ENCODE peak calls at places on chromosome 14, in ten cellular contexts. One of them, this sample, is unnamed.

GRCh38 chr14:101603096-101603495 is 41.8 kb downstream of the DIO3 start:
- DNase-seq in WERI-Rb-1: no peak
- DNase-seq in stimulated activated CD8-positive, alpha-beta memory T cell treated with anti-CD3 and anti-CD28 coated beads, Interleukin-15, amount 100 ng/mL, for 24 hours: no peak
- DNase-seq in endothelial cell: no peak
- DNase-seq in M059J: no peak
- DNase-seq in GM12878: no peak
- DNase-seq in dorsolateral prefrontal cortex: peak
- DNase-seq in fibroblast of the conjunctiva: no peak
- DNase-seq in kidney tubule cell: no peak
- DNase-seq in AG09319: no peak
- DNase-seq in this sample: no peak

GRCh38 chr14:80536456-80536855 is 325.2 kb upstream of the DIO2 start:
- DNase-seq in WERI-Rb-1: no peak
- DNase-seq in stimulated activated CD8-positive, alpha-beta memory T cell treated with anti-CD3 and anti-CD28 coated beads, Interleukin-15, amount 100 ng/mL, for 24 hours: no peak
- DNase-seq in endothelial cell: no peak
- DNase-seq in M059J: no peak
- DNase-seq in GM12878: no peak
- DNase-seq in dorsolateral prefrontal cortex: no peak
- DNase-seq in fibroblast of the conjunctiva: no peak
- DNase-seq in kidney tubule cell: no peak
- DNase-seq in AG09319: no peak
- DNase-seq in this sample: no peak

GRCh38 chr14:57382283-57382682 is 8.1 kb upstream of the NAA30 start:
- DNase-seq in WERI-Rb-1: no peak
- DNase-seq in stimulated activated CD8-positive, alpha-beta memory T cell treated with anti-CD3 and anti-CD28 coated beads, Interleukin-15, amount 100 ng/mL, for 24 hours: no peak
- DNase-seq in endothelial cell: no peak
- DNase-seq in M059J: peak
- DNase-seq in GM12878: no peak
- DNase-seq in dorsolateral prefrontal cortex: no peak
- DNase-seq in fibroblast of the conjunctiva: peak
- DNase-seq in kidney tubule cell: peak
- DNase-seq in AG09319: no peak
- DNase-seq in this sample: no peak

GRCh38 chr14:93346926-93347721 is at the start of gene COX8C:
- DNase-seq in WERI-Rb-1: no peak
- DNase-seq in stimulated activated CD8-positive, alpha-beta memory T cell treated with anti-CD3 and anti-CD28 coated beads, Interleukin-15, amount 100 ng/mL, for 24 hours: no peak
- DNase-seq in endothelial cell: no peak
- DNase-seq in M059J: no peak
- DNase-seq in GM12878: no peak
- DNase-seq in dorsolateral prefrontal cortex: no peak
- DNase-seq in fibroblast of the conjunctiva: no peak
- DNase-seq in kidney tubule cell: no peak
- DNase-seq in AG09319: no peak
- DNase-seq in this sample: no peak

GRCh38 chr14:30410986-30411385 is 148.0 kb upstream of the G2E3 start:
- DNase-seq in WERI-Rb-1: no peak
- DNase-seq in stimulated activated CD8-positive, alpha-beta memory T cell treated with anti-CD3 and anti-CD28 coated beads, Interleukin-15, amount 100 ng/mL, for 24 hours: no peak
- DNase-seq in endothelial cell: no peak
- DNase-seq in M059J: no peak
- DNase-seq in GM12878: no peak
- DNase-seq in dorsolateral prefrontal cortex: no peak
- DNase-seq in fibroblast of the conjunctiva: no peak
- DNase-seq in kidney tubule cell: no peak
- DNase-seq in AG09319: no peak
- DNase-seq in this sample: no peak

GRCh38 chr14:54600685-54601084 is 33.8 kb downstream of the SAMD4A start:
- DNase-seq in WERI-Rb-1: no peak
- DNase-seq in stimulated activated CD8-positive, alpha-beta memory T cell treated with anti-CD3 and anti-CD28 coated beads, Interleukin-15, amount 100 ng/mL, for 24 hours: no peak
- DNase-seq in endothelial cell: no peak
- DNase-seq in M059J: peak
- DNase-seq in GM12878: no peak
- DNase-seq in dorsolateral prefrontal cortex: no peak
- DNase-seq in fibroblast of the conjunctiva: no peak
- DNase-seq in kidney tubule cell: no peak
- DNase-seq in AG09319: no peak
- DNase-seq in this sample: no peak

GRCh38 chr14:53613404-53614253 is 343.0 kb downstream of the BMP4 start:
- DNase-seq in WERI-Rb-1: no peak
- DNase-seq in stimulated activated CD8-positive, alpha-beta memory T cell treated with anti-CD3 and anti-CD28 coated beads, Interleukin-15, amount 100 ng/mL, for 24 hours: no peak
- DNase-seq in endothelial cell: no peak
- DNase-seq in M059J: peak
- DNase-seq in GM12878: peak
- DNase-seq in dorsolateral prefrontal cortex: no peak
- DNase-seq in fibroblast of the conjunctiva: no peak
- DNase-seq in kidney tubule cell: peak
- DNase-seq in AG09319: no peak
- DNase-seq in this sample: peak

GRCh38 chr14:65115615-65116014 is 13.3 kb upstream of the MAX start:
- DNase-seq in WERI-Rb-1: no peak
- DNase-seq in stimulated activated CD8-positive, alpha-beta memory T cell treated with anti-CD3 and anti-CD28 coated beads, Interleukin-15, amount 100 ng/mL, for 24 hours: no peak
- DNase-seq in endothelial cell: no peak
- DNase-seq in M059J: no peak
- DNase-seq in GM12878: no peak
- DNase-seq in dorsolateral prefrontal cortex: no peak
- DNase-seq in fibroblast of the conjunctiva: no peak
- DNase-seq in kidney tubule cell: no peak
- DNase-seq in AG09319: no peak
- DNase-seq in this sample: no peak

GRCh38 chr14:49992448-49992847 is 99.6 kb downstream of the ARF6 start:
- DNase-seq in WERI-Rb-1: no peak
- DNase-seq in stimulated activated CD8-positive, alpha-beta memory T cell treated with anti-CD3 and anti-CD28 coated beads, Interleukin-15, amount 100 ng/mL, for 24 hours: no peak
- DNase-seq in endothelial cell: no peak
- DNase-seq in M059J: no peak
- DNase-seq in GM12878: peak
- DNase-seq in dorsolateral prefrontal cortex: no peak
- DNase-seq in fibroblast of the conjunctiva: no peak
- DNase-seq in kidney tubule cell: no peak
- DNase-seq in AG09319: no peak
- DNase-seq in this sample: no peak

GRCh38 chr14:77098470-77099353 is 654 bp downstream of the CIPC start:
- DNase-seq in WERI-Rb-1: no peak
- DNase-seq in stimulated activated CD8-positive, alpha-beta memory T cell treated with anti-CD3 and anti-CD28 coated beads, Interleukin-15, amount 100 ng/mL, for 24 hours: peak
- DNase-seq in endothelial cell: peak
- DNase-seq in M059J: peak
- DNase-seq in GM12878: no peak
- DNase-seq in dorsolateral prefrontal cortex: peak
- DNase-seq in fibroblast of the conjunctiva: no peak
- DNase-seq in kidney tubule cell: peak
- DNase-seq in AG09319: no peak
- DNase-seq in this sample: no peak

GRCh38 chr14:22560638-22561365 is 28.2 kb downstream of the DAD1 start:
- DNase-seq in WERI-Rb-1: no peak
- DNase-seq in stimulated activated CD8-positive, alpha-beta memory T cell treated with anti-CD3 and anti-CD28 coated beads, Interleukin-15, amount 100 ng/mL, for 24 hours: no peak
- DNase-seq in endothelial cell: no peak
- DNase-seq in M059J: no peak
- DNase-seq in GM12878: no peak
- DNase-seq in dorsolateral prefrontal cortex: no peak
- DNase-seq in fibroblast of the conjunctiva: no peak
- DNase-seq in kidney tubule cell: no peak
- DNase-seq in AG09319: no peak
- DNase-seq in this sample: no peak

GRCh38 chr14:63342381-63342780 is 23.6 kb upstream of the GPHB5 start:
- DNase-seq in WERI-Rb-1: no peak
- DNase-seq in stimulated activated CD8-positive, alpha-beta memory T cell treated with anti-CD3 and anti-CD28 coated beads, Interleukin-15, amount 100 ng/mL, for 24 hours: no peak
- DNase-seq in endothelial cell: no peak
- DNase-seq in M059J: no peak
- DNase-seq in GM12878: no peak
- DNase-seq in dorsolateral prefrontal cortex: no peak
- DNase-seq in fibroblast of the conjunctiva: peak
- DNase-seq in kidney tubule cell: no peak
- DNase-seq in AG09319: no peak
- DNase-seq in this sample: no peak

GRCh38 chr14:103699901-103700752 is 15.1 kb downstream of the XRCC3 start:
- DNase-seq in WERI-Rb-1: no peak
- DNase-seq in stimulated activated CD8-positive, alpha-beta memory T cell treated with anti-CD3 and anti-CD28 coated beads, Interleukin-15, amount 100 ng/mL, for 24 hours: no peak
- DNase-seq in endothelial cell: no peak
- DNase-seq in M059J: no peak
- DNase-seq in GM12878: no peak
- DNase-seq in dorsolateral prefrontal cortex: peak
- DNase-seq in fibroblast of the conjunctiva: no peak
- DNase-seq in kidney tubule cell: no peak
- DNase-seq in AG09319: no peak
- DNase-seq in this sample: no peak

GRCh38 chr14:60249321-60250251 is 565 bp downstream of the PPM1A start:
- DNase-seq in WERI-Rb-1: peak
- DNase-seq in stimulated activated CD8-positive, alpha-beta memory T cell treated with anti-CD3 and anti-CD28 coated beads, Interleukin-15, amount 100 ng/mL, for 24 hours: peak
- DNase-seq in endothelial cell: peak
- DNase-seq in M059J: peak
- DNase-seq in GM12878: no peak
- DNase-seq in dorsolateral prefrontal cortex: peak
- DNase-seq in fibroblast of the conjunctiva: peak
- DNase-seq in kidney tubule cell: peak
- DNase-seq in AG09319: no peak
- DNase-seq in this sample: peak

This sample was measured in GM06990.